ENCODE peak calls at places on chromosome 21, in five cellular contexts. Z is tibial artery, N is adrenal gland, J is transverse colon, R is GM23338. K is an unnamed sample. For H3K4me1 and H3K27me3, the result is how much of the 10 kb centered on the place peaks cover.

GRCh38 chr21:15203740-15204139 is 138.9 kb upstream of the NRIP1 start:
- DNase-seq in Z (no peak), N (no peak), J (no peak), R (no peak), K (no peak)

GRCh38 chr21:26952274-26953066 is 14.4 kb downstream of the ADAMTS5 start:
- DNase-seq in Z (no peak), N (no peak), J (no peak), R (peak), K (no peak)

GRCh38 chr21:25466470-25466869 is 140.8 kb downstream of the MRPL39 start:
- DNase-seq in Z (no peak), N (no peak), J (no peak), R (no peak), K (no peak)

GRCh38 chr21:26127918-26128317 is 42.7 kb downstream of the APP start:
- DNase-seq in Z (peak), N (peak), J (no peak), R (no peak), K (no peak)

GRCh38 chr21:43793243-43793642 is 3.9 kb downstream of the RRP1 start:
- DNase-seq in Z (no peak), N (no peak), J (no peak), R (no peak), K (no peak)

GRCh38 chr21:43917515-43918384 is 52.7 kb downstream of the AGPAT3 start:
- DNase-seq in Z (no peak), N (no peak), J (peak), R (no peak), K (no peak)

GRCh38 chr21:35974801-35975200 is 85.5 kb downstream of the SETD4 start:
- DNase-seq in Z (no peak), N (no peak), J (no peak), R (no peak), K (no peak)

GRCh38 chr21:40732243-40732642 is 114.7 kb downstream of the DSCAM start:
- DNase-seq in Z (no peak), N (no peak), J (no peak), R (no peak), K (no peak)

GRCh38 chr21:30486180-30486579 is 1.1 kb downstream of the KRTAP19-2 start:
- DNase-seq in Z (no peak), N (no peak), J (no peak), R (no peak), K (no peak)

GRCh38 chr21:27321791-27322190 is 354.9 kb upstream of the ADAMTS5 start:
- DNase-seq in Z (no peak), N (no peak), J (no peak), R (no peak), K (no peak)

GRCh38 chr21:15671188-15671587 is 58.6 kb upstream of the USP25 start:
- DNase-seq in Z (no peak), N (no peak), J (no peak), R (no peak), K (no peak)

GRCh38 chr21:39314155-39315027 is 959 bp upstream of the BRWD1 start:
- DNase-seq in Z (peak), N (peak), J (peak), R (peak), K (peak)

GRCh38 chr21:43864806-43865470 is at the start of gene AGPAT3:
- DNase-seq in Z (no peak), N (no peak), J (no peak), R (peak), K (peak)

GRCh38 chr21:27024316-27024715 is 57.4 kb upstream of the ADAMTS5 start:
- DNase-seq in Z (no peak), N (no peak), J (no peak), R (no peak), K (no peak)

GRCh38 chr21:39562791-39563770 is 49.7 kb upstream of the B3GALT5 start:
- DNase-seq in Z (no peak), N (no peak), J (no peak), R (no peak), K (no peak)

GRCh38 chr21:25528511-25528910 is 78.8 kb downstream of the MRPL39 start:
- DNase-seq in Z (no peak), N (no peak), J (no peak), R (no peak), K (no peak)

GRCh38 chr21:29245104-29245643 is 53.5 kb upstream of the BACH1 start:
- DNase-seq in Z (no peak), N (no peak), J (no peak), R (no peak), K (no peak)

GRCh38 chr21:43731891-43732711 is 13.2 kb downstream of the PDXK start:
- DNase-seq in Z (no peak), N (no peak), J (no peak), R (no peak), K (no peak)

GRCh38 chr21:42276526-42277154 is 38.6 kb downstream of the TFF3 start:
- DNase-seq in Z (no peak), N (no peak), J (no peak), R (no peak), K (no peak)

GRCh38 chr21:21715286-21715969 is 717.2 kb downstream of the NCAM2 start:
- DNase-seq in Z (no peak), N (no peak), J (no peak), R (no peak), K (no peak)

GRCh38 chr21:18155508-18156193 is 89.0 kb upstream of the CHODL start:
- DNase-seq in Z (no peak), N (no peak), J (no peak), R (peak), K (no peak)

GRCh38 chr21:17081193-17081592 is 431.6 kb upstream of the CXADR start:
- DNase-seq in Z (no peak), N (no peak), J (no peak), R (no peak), K (no peak)
- TF ChIP-seq CTCF in Z (no peak), N (no peak), J (no peak), R (no peak), K (no peak)

DNA sequence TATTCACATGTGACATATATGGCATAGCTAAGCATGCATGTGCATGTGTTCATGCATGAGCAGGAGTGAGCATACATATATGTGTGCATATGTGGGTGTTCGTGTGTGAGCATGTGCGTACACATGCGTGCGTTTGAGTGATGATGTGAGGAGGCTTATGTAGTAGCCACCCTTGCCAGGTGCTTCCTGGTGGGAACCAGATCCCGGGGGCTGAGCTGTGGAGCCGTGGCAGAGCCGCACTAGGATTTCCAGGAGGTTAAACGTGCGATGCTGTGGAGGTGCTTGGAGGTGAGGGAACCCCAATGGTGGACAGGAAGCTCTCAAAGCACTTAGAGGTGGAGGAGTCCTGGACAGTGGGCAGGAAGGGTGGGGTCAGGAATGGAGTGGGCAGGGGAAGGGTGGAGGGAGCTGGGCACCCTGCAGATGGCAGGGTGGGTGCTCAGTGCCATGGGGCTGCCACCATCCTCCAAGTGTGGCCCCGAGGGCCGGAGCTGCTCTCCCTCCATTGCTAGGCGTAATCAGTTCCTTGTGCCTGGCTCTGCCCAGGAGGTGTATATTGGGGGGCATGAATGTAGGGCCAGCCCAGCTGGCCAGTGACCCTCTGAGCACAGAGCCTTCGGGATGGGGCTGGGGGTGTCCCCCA is 48.5 kb downstream of the COL18A1 start:
- DNase-seq in Z (no peak), N (no peak), J (no peak), R (no peak), K (peak)
- H3K4me1 ChIP-seq in Z (half or more), N (under half), J (under half), R (under half), K (under half)

GRCh38 chr21:33031562-33031961 is 5.8 kb downstream of the OLIG2 start:
- DNase-seq in Z (no peak), N (no peak), J (no peak), R (no peak), K (no peak)

GRCh38 chr21:33030633-33031032 is 4.9 kb downstream of the OLIG2 start:
- DNase-seq in Z (no peak), N (no peak), J (no peak), R (no peak), K (no peak)

GRCh38 chr21:33032434-33033047 is 6.8 kb downstream of the OLIG2 start:
- DNase-seq in Z (no peak), N (no peak), J (no peak), R (no peak), K (no peak)

GRCh38 chr21:33029975-33030461 is 4.3 kb downstream of the OLIG2 start:
- DNase-seq in Z (no peak), N (no peak), J (no peak), R (peak), K (no peak)

GRCh38 chr21:33031152-33031551 is 5.4 kb downstream of the OLIG2 start:
- DNase-seq in Z (no peak), N (no peak), J (no peak), R (no peak), K (no peak)
- H3K27me3 ChIP-seq in Z (under half), N (half or more), J (half or more), R (half or more), K (half or more)

DNA sequence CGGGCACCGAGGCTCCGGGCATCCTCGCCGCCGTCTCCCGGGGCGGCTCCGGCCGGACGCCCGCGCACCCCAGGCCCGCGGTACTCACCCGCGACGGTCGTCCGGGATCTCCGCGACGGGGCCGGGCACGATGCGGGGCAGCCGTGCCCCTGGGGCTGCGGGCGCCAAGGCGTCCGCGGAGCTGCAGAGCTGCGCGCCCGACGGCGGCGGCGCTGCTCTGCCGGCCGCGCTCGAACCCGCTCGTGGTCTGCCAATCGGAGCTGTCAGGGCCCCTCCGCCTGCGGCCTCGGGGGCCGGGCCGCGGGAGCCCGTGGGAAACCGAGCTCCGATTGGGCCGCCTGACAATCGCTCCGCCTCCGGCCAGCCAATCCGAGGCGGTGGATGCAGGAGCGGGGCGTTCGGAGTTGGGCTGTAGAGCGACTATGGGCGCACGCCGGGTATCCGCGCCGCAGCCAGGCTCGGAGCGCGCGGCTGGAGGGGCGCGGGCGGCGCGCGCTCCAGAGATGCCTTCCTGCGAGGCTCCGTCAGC is 100.6 kb upstream of the SOD1 start:
- DNase-seq in Z (peak), N (peak), J (peak), R (peak), K (peak)
- TF ChIP-seq CTCF in Z (no peak), N (no peak), J (no peak), R (no peak), K (peak)

GRCh38 chr21:45607021-45607921 is 36.3 kb upstream of the PCBP3 start:
- DNase-seq in Z (no peak), N (no peak), J (no peak), R (peak), K (no peak)
- H3K4me1 ChIP-seq in Z (under half), N (under half), J (under half), R (under half), K (under half)

DNA sequence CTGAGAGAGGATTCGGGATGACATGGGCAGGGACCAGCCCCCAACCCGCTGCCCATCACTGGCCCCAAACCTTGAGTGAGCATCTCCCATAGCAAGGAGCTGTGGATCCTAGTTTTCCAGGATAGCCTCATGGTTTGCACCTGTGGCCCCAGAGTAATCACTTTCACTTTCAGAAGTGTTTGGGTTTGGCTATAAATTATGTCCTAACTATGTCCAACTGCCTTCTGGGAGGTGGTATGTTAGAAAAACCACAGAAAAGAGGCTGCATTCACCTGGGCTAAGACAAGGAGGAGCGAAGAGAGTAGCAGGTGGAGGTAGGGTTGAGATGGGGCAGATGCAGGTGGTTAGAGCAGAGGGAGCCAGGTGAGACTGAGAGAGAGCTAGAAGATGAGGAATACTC is 19.4 kb upstream of the CLIC6 start:
- DNase-seq in Z (no peak), N (no peak), J (no peak), R (no peak), K (no peak)
- H3K27me3 ChIP-seq in Z (under half), N (under half), J (under half), R (under half), K (under half)

GRCh38 chr21:45981641-45982255 is at the start of gene COL6A1:
- DNase-seq in Z (peak), N (peak), J (peak), R (peak), K (peak)

GRCh38 chr21:45982256-45982757 is 737 bp downstream of the COL6A1 start:
- DNase-seq in Z (peak), N (no peak), J (peak), R (no peak), K (no peak)

GRCh38 chr21:45983981-45984551 is 2.5 kb downstream of the COL6A1 start:
- DNase-seq in Z (peak), N (no peak), J (peak), R (no peak), K (peak)

GRCh38 chr21:45984584-45985095 is 3.1 kb downstream of the COL6A1 start:
- DNase-seq in Z (no peak), N (no peak), J (no peak), R (no peak), K (no peak)

DNA sequence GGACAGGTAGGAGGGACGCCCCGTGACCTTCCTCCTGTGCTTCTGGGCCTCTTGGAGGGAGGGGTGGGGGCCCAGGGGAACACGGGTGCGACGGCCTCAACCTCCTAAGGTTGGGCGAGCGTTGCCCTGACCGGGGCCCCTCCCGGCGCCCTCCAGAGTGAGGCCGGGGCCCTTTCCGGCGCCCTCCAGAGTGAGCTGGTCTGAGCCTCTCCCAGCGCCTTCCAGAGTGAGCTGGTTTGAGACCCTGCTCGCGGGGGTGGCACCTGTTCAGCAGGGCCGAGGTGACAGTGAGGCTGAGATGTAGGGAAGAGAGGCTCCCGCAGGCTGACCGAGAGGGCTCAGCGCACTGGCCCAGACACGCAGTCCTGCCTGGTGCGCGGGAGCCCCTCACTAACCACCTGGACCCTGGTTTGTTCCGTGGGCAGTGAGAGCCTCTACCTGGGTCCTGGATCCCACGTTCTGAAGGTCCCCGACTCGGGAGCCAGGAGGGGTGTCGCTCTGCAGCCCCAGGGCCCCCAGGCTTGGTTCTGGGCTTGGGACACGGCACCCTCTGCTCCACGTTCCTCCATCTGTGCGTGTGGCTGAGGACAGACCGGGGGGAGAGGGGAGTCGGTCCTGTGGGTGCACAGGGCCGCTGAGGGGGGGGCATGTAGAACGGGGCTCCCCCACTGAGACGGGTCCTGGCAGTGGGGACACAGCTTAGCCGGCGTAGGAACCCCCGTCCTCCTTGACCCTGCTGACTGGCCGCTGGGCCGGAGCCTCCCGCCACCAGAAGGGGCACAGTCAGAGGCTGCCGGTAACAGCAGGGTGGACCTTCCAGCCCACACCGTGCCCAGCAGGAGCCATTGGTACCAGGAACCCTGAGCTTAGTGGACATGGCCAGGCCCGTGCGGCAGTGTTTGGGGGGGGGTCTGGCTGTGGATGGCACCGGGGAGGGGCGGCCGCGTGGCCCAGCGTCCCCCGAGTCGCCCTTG is 1.5 kb downstream of the COL6A1 start:
- DNase-seq in Z (peak), N (no peak), J (peak), R (no peak), K (peak)
- TF ChIP-seq CTCF in Z (no peak), N (no peak), J (no peak), R (no peak), K (no peak)

GRCh38 chr21:45130324-45130774 is 56.0 kb downstream of the ADARB1 start:
- DNase-seq in Z (peak), N (peak), J (no peak), R (no peak), K (no peak)
- H3K4me1 ChIP-seq in Z (half or more), N (under half), J (under half), R (under half), K (half or more)

DNA sequence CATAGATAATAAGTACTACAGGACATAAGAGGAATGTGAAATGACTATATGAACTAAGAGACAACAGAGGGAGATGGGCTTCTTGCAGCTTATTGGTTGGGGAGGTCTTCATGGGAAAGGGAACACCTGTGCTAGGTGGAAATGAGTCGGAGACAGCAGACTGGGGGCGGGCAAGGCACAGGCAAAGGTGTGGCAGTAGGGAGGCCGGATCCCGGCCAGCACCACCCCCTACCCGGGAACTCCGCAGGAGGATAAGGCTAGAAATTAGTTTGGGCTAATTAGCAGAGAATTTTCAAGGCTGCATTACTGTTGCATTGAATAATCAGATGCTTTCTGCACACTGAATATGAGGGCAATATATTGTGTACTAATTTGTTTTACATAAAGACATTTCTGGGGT is 2.3 kb upstream of the HUNK start:
- DNase-seq in Z (no peak), N (no peak), J (no peak), R (no peak), K (no peak)
- H3K27me3 ChIP-seq in Z (under half), N (under half), J (under half), R (under half), K (half or more)

K was measured in left ventricle myocardium inferior.